ENCODE peak calls at places on chromosomes 1 and 21, in nine cellular contexts. C is transverse colon, O is tibial artery, E is pancreas, Z is GM12878, F is Panc1, P is thyroid gland, J is mucosa of descending colon, S is testis. I is an unnamed sample.

GRCh38 chr21:44337428-44337827 is 1.8 kb downstream of the CFAP410 start:
- DNase-seq in C (no peak), O (no peak), E (no peak), Z (no peak), F (no peak), P (no peak), J (no peak), S (no peak), I (no peak)

GRCh38 chr21:43735236-43736091 is 16.5 kb downstream of the PDXK start:
- DNase-seq in C (no peak), O (no peak), E (peak; percentile 64), Z (no peak), F (no peak), P (no peak), J (no peak), S (no peak), I (no peak)

GRCh38 chr1:71081697-71082080 is 854 bp upstream of the ZRANB2 start:
- DNase-seq in C (no peak), O (no peak), E (peak; percentile 56), Z (no peak), F (no peak), P (peak; percentile 25), J (peak; percentile 22), S (peak; percentile 37), I (no peak)

GRCh38 chr1:248288385-248288784 is 10.6 kb upstream of the OR2T33 start:
- DNase-seq in C (no peak), O (no peak), E (no peak), Z (no peak), F (no peak), P (no peak), J (no peak), S (no peak), I (no peak)

GRCh38 chr1:24526940-24527542 is 24.4 kb downstream of the RCAN3 start:
- DNase-seq in C (no peak), O (no peak), E (no peak), Z (no peak), F (no peak), P (no peak), J (peak; percentile 66), S (no peak), I (no peak)

GRCh38 chr1:119737040-119737682 is 25.4 kb downstream of the PHGDH start:
- DNase-seq in C (peak; percentile 39), O (peak; percentile 25), E (peak; percentile 90), Z (no peak), F (no peak), P (peak; percentile 57), J (peak; percentile 38), S (peak; percentile 96), I (no peak)

GRCh38 chr1:10796029-10796944 is at the start of gene CASZ1:
- DNase-seq in C (peak; percentile 88), O (peak; percentile 52), E (peak; percentile 96), Z (no peak), F (peak; percentile 62), P (peak; percentile 83), J (peak; percentile 87), S (peak; percentile 87), I (peak; percentile 83)

GRCh38 chr1:159705911-159706270 is 8.5 kb downstream of the CRP start:
- DNase-seq in C (no peak), O (no peak), E (no peak), Z (no peak), F (no peak), P (no peak), J (no peak), S (no peak), I (no peak)

GRCh38 chr1:29579821-29580425 is 343.6 kb downstream of the PTPRU start:
- DNase-seq in C (no peak), O (no peak), E (no peak), Z (no peak), F (no peak), P (no peak), J (no peak), S (no peak), I (no peak)

GRCh38 chr1:15179485-15179883 is 25.9 kb downstream of the TMEM51 start:
- DNase-seq in C (no peak), O (no peak), E (no peak), Z (no peak), F (no peak), P (no peak), J (no peak), S (no peak), I (no peak)

GRCh38 chr1:15180189-15180588 is 26.6 kb downstream of the TMEM51 start:
- DNase-seq in C (no peak), O (no peak), E (peak; percentile 77), Z (no peak), F (no peak), P (no peak), J (no peak), S (no peak), I (no peak)

GRCh38 chr1:15177710-15178166 is 24.2 kb downstream of the TMEM51 start:
- DNase-seq in C (no peak), O (no peak), E (no peak), Z (no peak), F (no peak), P (no peak), J (no peak), S (no peak), I (no peak)

GRCh38 chr1:15176898-15177665 is 23.5 kb downstream of the TMEM51 start:
- DNase-seq in C (no peak), O (no peak), E (no peak), Z (no peak), F (no peak), P (no peak), J (no peak), S (no peak), I (no peak)

DNA sequence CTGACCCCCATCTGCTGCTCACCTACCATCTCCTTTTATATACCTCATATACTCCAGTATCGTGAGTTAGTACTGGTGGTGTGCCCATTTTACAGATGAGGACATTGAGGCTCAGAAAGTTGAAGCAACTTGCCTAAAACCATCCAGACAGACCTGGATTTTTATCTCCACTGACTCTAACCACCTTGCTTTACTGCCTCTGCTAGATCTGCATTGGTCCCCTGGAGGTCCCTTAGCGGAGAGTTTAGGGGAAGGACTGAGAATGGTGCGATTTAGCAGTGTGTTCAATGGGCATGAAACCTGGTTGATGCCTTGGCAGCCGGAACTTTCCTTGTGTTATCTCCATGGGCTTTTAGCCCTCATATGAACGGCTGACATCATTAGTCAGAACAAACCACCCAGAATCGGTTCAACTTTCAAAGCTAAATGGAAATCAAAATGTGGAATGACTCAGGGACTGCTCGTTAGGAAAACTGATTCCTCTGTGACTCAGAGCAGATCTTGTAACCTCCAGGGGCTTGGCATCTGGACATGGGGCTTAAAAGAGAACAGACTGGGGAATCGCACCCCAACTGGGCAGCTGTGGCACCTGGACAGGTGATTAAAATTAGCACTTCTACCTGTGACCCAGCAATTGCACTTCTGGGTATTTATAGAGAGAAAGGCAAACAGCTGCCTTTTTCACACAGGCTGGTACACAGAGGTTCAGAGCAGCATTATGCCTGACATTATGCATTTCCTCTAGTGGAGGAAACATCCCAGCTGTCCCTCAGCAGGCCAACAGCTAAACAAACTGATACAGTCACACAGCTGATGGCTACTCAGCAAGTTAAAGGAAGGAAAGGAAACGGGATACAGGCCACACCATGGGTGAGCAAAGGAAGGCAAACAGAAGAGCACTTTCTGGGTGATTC is 25.3 kb downstream of the TMEM51 start:
- DNase-seq in C (no peak), O (no peak), E (peak; percentile 80), Z (no peak), F (peak; percentile 90), P (no peak), J (no peak), S (no peak), I (no peak)
- H3K4me1 ChIP-seq in C (peaks cover 20% of the 10 kb centered on the region), O (no peaks in the 10 kb centered on the region), E (peaks cover 81% of the 10 kb centered on the region), Z (peaks cover 40% of the 10 kb centered on the region), F (peaks cover 53% of the 10 kb centered on the region), P (no peaks in the 10 kb centered on the region), J (peaks cover 31% of the 10 kb centered on the region), S (peaks cover 4% of the 10 kb centered on the region), I (no peaks in the 10 kb centered on the region)

GRCh38 chr1:82565146-82565545 is 764.4 kb downstream of the ADGRL2 start:
- DNase-seq in C (no peak), O (no peak), E (no peak), Z (no peak), F (no peak), P (peak; percentile 14), J (no peak), S (no peak), I (no peak)
- TF ChIP-seq CTCF in C (no peak), O (peak; percentile 8), E (no peak), Z (no peak), F (no peak), P (peak; percentile 8), J (no peak), S (no peak), I (no peak)

GRCh38 chr1:225654277-225654597 is 1.3 kb upstream of the ENAH start:
- DNase-seq in C (no peak), O (no peak), E (no peak), Z (no peak), F (no peak), P (no peak), J (no peak), S (no peak), I (no peak)

GRCh38 chr1:225652726-225653462 is at the start of gene ENAH:
- DNase-seq in C (peak; percentile 78), O (peak; percentile 75), E (peak; percentile 91), Z (no peak), F (no peak), P (peak; percentile 82), J (peak; percentile 71), S (peak; percentile 83), I (no peak)

GRCh38 chr1:225654688-225655508 is 2.0 kb upstream of the ENAH start:
- DNase-seq in C (no peak), O (no peak), E (no peak), Z (no peak), F (no peak), P (no peak), J (no peak), S (no peak), I (no peak)

GRCh38 chr1:225651872-225652725 is 824 bp downstream of the ENAH start:
- DNase-seq in C (no peak), O (no peak), E (peak; percentile 82), Z (no peak), F (no peak), P (peak; percentile 30), J (peak; percentile 52), S (peak; percentile 83), I (no peak)

GRCh38 chr1:225653463-225654276 is 747 bp upstream of the ENAH start:
- DNase-seq in C (peak; percentile 72), O (peak; percentile 84), E (peak; percentile 84), Z (no peak), F (no peak), P (peak; percentile 64), J (peak; percentile 63), S (peak; percentile 81), I (peak; percentile 66)
- H3K4me1 ChIP-seq in C (peaks cover 4% of the 10 kb centered on the region), O (no peaks in the 10 kb centered on the region), E (peaks cover 21% of the 10 kb centered on the region), Z (peaks cover 3% of the 10 kb centered on the region), F (peaks cover 52% of the 10 kb centered on the region), P (no peaks in the 10 kb centered on the region), J (peaks cover 6% of the 10 kb centered on the region), S (peaks cover 9% of the 10 kb centered on the region), I (peaks cover 3% of the 10 kb centered on the region)

DNA sequence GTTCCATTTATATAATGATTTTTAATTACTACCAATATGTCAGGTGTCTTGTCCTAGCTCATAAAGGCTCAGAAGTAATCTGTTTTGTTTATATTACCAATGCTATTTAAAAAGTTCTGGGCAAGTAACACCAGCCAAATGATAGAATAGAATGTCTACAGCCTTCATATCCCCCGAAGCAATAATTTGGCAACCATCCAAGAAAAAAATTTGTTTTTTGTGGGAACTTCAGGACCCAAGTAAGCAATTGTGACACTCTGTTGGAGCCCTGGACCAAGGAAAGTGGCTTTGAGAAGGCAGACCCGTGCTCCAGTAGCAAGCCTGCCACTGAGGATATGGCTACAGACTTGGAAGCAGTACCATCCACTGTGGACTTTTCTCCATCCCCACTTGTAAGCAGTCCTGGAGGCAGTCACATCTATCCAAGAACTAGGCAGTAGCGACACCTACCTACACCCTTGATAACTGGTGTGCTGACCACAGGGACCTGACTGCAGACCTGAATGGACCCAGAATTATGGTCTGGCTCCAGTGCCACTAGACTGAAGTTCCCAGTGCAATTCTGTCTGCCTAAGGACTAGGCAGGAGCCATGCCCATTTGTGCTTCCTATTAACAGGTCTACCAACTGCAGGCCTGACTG is 870.7 kb upstream of the ADGRL2 start:
- DNase-seq in C (no peak), O (no peak), E (no peak), Z (no peak), F (no peak), P (no peak), J (no peak), S (no peak), I (no peak)
- TF ChIP-seq CTCF in C (no peak), O (no peak), E (no peak), Z (no peak), F (no peak), P (no peak), J (no peak), S (no peak), I (no peak)

I was measured in ascending aorta.